ENCODE peak calls at places on chromosomes 7 and 10, in four cellular contexts. Q, F, P and E are unnamed samples.

GRCh38 chr7:42222119-42222518 is 14.9 kb downstream of the GLI3 start:
- DNase-seq in Q (no peak), P (no peak), F (no peak), E (no peak)

GRCh38 chr7:94352854-94353253 is 41.8 kb upstream of the COL1A2 start:
- DNase-seq in Q (no peak), P (no peak), F (no peak), E (no peak)

GRCh38 chr7:116653646-116654045 is 18.4 kb upstream of the MET start:
- DNase-seq in P (no peak), Q (no peak), F (no peak), E (no peak)

GRCh38 chr10:31383810-31384588 is 65.0 kb downstream of the ZEB1 start:
- DNase-seq in F (no peak), P (peak; percentile 93), Q (no peak), E (no peak)

GRCh38 chr7:150788474-150789269 is 11.5 kb downstream of the TMEM176B start:
- DNase-seq in P (no peak), F (no peak), Q (no peak), E (no peak)

GRCh38 chr10:14296081-14296709 is 34.5 kb downstream of the FRMD4A start:
- DNase-seq in P (no peak), F (no peak), Q (no peak), E (no peak)

GRCh38 chr10:79079490-79080355 is 11.0 kb downstream of the ZMIZ1 start:
- DNase-seq in P (no peak), Q (no peak), F (no peak), E (no peak)

GRCh38 chr10:16612148-16612742 is 90.6 kb upstream of the C1QL3 start:
- DNase-seq in P (no peak), F (no peak), Q (peak; percentile 31), E (peak; percentile 44)

GRCh38 chr10:71434760-71435394 is 38.2 kb downstream of the CDH23 start:
- DNase-seq in P (no peak), F (peak; percentile 37), Q (no peak), E (no peak)

GRCh38 chr10:63273575-63273974 is 140.4 kb downstream of the NRBF2 start:
- DNase-seq in F (no peak), Q (no peak), P (no peak), E (no peak)

GRCh38 chr10:104117839-104118323 is 4.1 kb upstream of the SFR1 start:
- DNase-seq in F (no peak), P (no peak), Q (no peak), E (no peak)

GRCh38 chr10:98846787-98847186 is 388.9 kb downstream of the HPSE2 start:
- DNase-seq in P (no peak), Q (no peak), F (no peak), E (no peak)
- TF ChIP-seq JUND in P (no peak), Q (no peak), F (no peak), E (no peak)

GRCh38 chr7:10802526-10802925 is 171.1 kb upstream of the PHF14 start:
- DNase-seq in Q (no peak), P (no peak), F (no peak), E (no peak)
- TF ChIP-seq SP1 in Q (no peak), P (no peak), F (no peak), E (no peak)

GRCh38 chr7:105808209-105808608 is 68.2 kb downstream of the ATXN7L1 start:
- DNase-seq in P (no peak), Q (no peak), F (no peak), E (no peak)

GRCh38 chr7:105807363-105807762 is 69.0 kb downstream of the ATXN7L1 start:
- DNase-seq in F (no peak), P (no peak), Q (no peak), E (no peak)

GRCh38 chr7:105808703-105809590 is 67.5 kb downstream of the ATXN7L1 start:
- DNase-seq in F (no peak), P (peak; percentile 99), Q (no peak), E (no peak)

GRCh38 chr7:105811189-105811847 is 65.1 kb downstream of the ATXN7L1 start:
- DNase-seq in P (no peak), Q (peak; percentile 64), F (no peak), E (no peak)

DNA sequence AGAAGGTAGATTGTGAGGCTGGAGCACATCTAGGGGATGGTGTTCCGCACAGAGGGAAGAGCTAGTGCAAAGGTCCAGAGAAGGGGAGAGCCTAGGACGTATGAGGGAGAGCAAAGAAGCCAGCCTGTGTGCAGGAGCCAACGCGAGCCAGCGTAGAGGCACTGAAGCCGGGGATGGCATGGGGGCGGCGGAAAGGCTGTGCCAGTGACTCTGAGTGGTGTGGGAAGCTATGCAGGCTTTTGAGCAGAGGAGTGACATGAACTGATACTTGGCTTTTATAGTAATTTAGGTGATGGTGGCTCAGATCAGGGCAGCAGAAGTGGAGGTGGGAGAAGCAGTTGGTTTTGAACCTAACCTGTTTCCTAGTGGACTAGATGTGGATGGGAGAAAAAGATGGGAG is 65.8 kb downstream of the ATXN7L1 start:
- DNase-seq in Q (no peak), P (no peak), F (no peak), E (no peak)
- TF ChIP-seq CHD2 in Q (no peak), P (no peak), F (no peak), E (no peak)

DNA sequence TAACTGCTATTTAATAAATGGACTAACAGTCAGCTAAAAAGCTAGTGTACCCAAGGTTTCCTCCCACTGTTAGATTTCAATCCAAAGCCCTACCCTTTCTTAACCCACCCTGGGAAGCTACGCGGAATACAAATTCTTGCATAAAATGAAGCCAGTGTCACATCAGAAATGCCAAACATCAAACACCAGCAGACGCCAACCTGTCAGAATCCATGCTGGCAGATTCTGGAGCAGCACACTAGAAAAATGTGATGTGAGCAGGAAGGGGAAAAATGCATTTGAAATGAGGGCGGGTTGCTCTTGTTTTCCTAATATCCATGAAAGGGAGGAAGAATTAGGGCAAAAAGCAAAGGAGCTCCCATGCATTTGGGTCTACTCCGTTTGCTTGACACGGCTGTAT is 16.1 kb upstream of the JCAD start:
- DNase-seq in Q (no peak), F (no peak), P (no peak), E (no peak)
- TF ChIP-seq JUND in Q (no peak), F (no peak), P (no peak), E (no peak)

DNA sequence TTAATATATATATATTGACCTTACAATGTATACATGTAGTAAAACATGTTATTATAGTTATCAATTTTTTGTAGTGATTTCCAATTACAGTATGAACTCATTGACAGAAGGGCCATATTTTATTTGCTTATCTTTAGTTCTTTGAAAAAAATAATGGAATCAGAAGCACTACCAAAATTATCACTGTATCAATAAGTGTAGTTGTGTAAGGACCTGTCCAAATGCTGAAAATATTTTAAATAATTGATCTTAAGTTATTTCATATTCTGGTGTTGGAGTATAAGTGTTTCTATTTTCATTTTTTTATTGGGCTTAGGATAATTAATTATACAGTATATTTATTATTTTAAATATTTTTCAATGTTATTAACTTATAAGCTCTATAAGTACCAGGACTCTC is 8.5 kb upstream of the DGKB start:
- DNase-seq in F (no peak), P (no peak), Q (no peak), E (no peak)
- TF ChIP-seq SP1 in F (no peak), P (no peak), Q (no peak), E (no peak)

GRCh38 chr7:154770361-154770760 is 232.6 kb downstream of the PAXIP1 start:
- DNase-seq in Q (no peak), P (no peak), F (no peak), E (no peak)
- TF ChIP-seq CHD2 in Q (no peak), P (no peak), F (no peak), E (no peak)

GRCh38 chr10:96493871-96494525 is 19.7 kb downstream of the TLL2 start:
- DNase-seq in F (no peak), Q (no peak), P (no peak), E (no peak)

GRCh38 chr10:96493254-96493653 is 20.5 kb downstream of the TLL2 start:
- DNase-seq in F (no peak), Q (no peak), P (no peak), E (no peak)

GRCh38 chr10:96491303-96491702 is 22.4 kb downstream of the TLL2 start:
- DNase-seq in Q (no peak), P (no peak), F (no peak), E (peak; percentile 23)

GRCh38 chr10:96482815-96483588 is 30.7 kb downstream of the TLL2 start:
- DNase-seq in Q (no peak), P (no peak), F (no peak), E (peak; percentile 10)

GRCh38 chr10:96488161-96488935 is 25.4 kb downstream of the TLL2 start:
- DNase-seq in F (no peak), P (no peak), Q (no peak), E (no peak)
- TF ChIP-seq JUND in F (no peak), P (no peak), Q (no peak), E (no peak)

GRCh38 chr7:75938921-75939320 is 24.0 kb downstream of the POR start:
- DNase-seq in F (no peak), Q (no peak), P (no peak), E (no peak)

GRCh38 chr7:75943864-75944263 is 28.9 kb downstream of the POR start:
- DNase-seq in P (no peak), F (no peak), Q (no peak), E (peak; percentile 51)

GRCh38 chr7:75937958-75938786 is 23.2 kb downstream of the POR start:
- DNase-seq in P (no peak), F (no peak), Q (no peak), E (peak; percentile 70)
- TF ChIP-seq SP1 in P (no peak), F (no peak), Q (no peak), E (peak; percentile 22)

GRCh38 chr10:93181929-93182327 is 108.2 kb downstream of the CYP26A1 start:
- DNase-seq in Q (no peak), P (no peak), F (no peak), E (no peak)

GRCh38 chr10:93182790-93183189 is 109.1 kb downstream of the CYP26A1 start:
- DNase-seq in Q (no peak), F (no peak), P (no peak), E (no peak)

GRCh38 chr10:93175490-93175889 is 101.8 kb downstream of the CYP26A1 start:
- DNase-seq in P (no peak), Q (no peak), F (no peak), E (no peak)

GRCh38 chr10:93181249-93181928 is 107.7 kb downstream of the CYP26A1 start:
- DNase-seq in F (no peak), P (no peak), Q (no peak), E (no peak)

DNA sequence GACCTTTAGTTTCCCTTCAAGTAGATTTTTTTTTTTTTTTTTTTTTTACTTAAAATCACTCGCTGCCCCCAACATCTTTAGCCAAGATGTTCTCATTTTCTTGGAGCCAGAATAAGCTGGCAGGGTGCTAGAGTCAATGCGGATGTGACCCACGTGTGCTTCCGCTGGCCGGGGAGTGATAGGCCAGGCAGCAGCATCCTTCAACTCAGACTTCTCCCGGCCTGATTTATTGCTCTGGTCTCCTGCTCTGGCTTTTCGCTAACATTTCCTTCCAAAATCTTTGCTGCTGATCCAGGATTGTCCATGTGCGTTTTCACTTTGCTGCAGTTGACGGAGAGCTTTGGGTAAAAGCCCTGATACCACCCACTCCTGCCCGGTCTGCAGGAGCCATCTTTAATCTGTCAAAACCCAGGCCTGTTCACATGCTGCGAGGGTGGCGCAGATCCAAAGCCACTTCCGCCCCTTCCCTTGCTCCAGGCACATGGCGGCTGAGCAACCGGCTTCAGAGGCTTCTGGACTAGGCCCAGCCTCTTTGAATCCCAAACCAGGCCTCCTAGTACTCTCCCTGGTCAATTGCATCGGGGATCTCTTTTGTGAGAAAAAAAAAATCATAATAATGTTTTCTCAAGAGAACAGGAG is 106.8 kb downstream of the CYP26A1 start:
- DNase-seq in F (no peak), Q (no peak), P (no peak), E (peak; percentile 8)
- TF ChIP-seq CHD2 in F (no peak), Q (no peak), P (no peak), E (no peak)